ENCODE peak calls at places on chromosomes 1 and 21, in four cellular contexts. P is hepatocyte, Z is mammary epithelial cell, Y is psoas muscle. D is an unnamed sample.

GRCh38 chr1:105492941-105493340 is 1563.5 kb upstream of the PRMT6 start:
- DNase-seq in P (peak; percentile 12), Z (no peak), Y (no peak), D (no peak)

GRCh38 chr1:107140703-107141490 is at the start of gene NTNG1:
- DNase-seq in P (peak; percentile 28), Z (peak; percentile 13), Y (no peak), D (peak; percentile 8)

GRCh38 chr1:6466023-6466422 is at the start of gene TNFRSF25:
- DNase-seq in P (no peak), Z (no peak), Y (no peak), D (no peak)

GRCh38 chr21:34886554-34887385 is 162.3 kb downstream of the RUNX1 start:
- DNase-seq in P (peak; percentile 45), Z (no peak), Y (peak; percentile 35), D (peak; percentile 52)

GRCh38 chr1:180167721-180168467 is 13.2 kb downstream of the QSOX1 start:
- DNase-seq in P (peak; percentile 86), Z (peak; percentile 55), Y (peak; percentile 78), D (no peak)

GRCh38 chr1:231231511-231231910 is 9.5 kb upstream of the GNPAT start:
- DNase-seq in P (no peak), Z (no peak), Y (no peak), D (no peak)

GRCh38 chr1:174976436-174977107 is 23.2 kb upstream of the CACYBP start:
- DNase-seq in P (no peak), Z (peak; percentile 69), Y (peak; percentile 13), D (peak; percentile 65)

GRCh38 chr1:38577385-38577784 is 282.2 kb downstream of the RRAGC start:
- DNase-seq in P (no peak), Z (no peak), Y (no peak), D (no peak)

GRCh38 chr1:210250665-210250997 is 18.0 kb downstream of the SERTAD4 start:
- DNase-seq in P (peak; percentile 46), Z (no peak), Y (no peak), D (peak; percentile 52)

GRCh38 chr1:56506314-56506743 is 73.0 kb downstream of the PLPP3 start:
- DNase-seq in P (no peak), Z (no peak), Y (peak; percentile 36), D (no peak)

GRCh38 chr1:117120774-117121588 is 568 bp downstream of the TRIM45 start:
- DNase-seq in P (peak; percentile 17), Z (no peak), Y (no peak), D (no peak)

GRCh38 chr1:32223683-32224082 is 1.5 kb downstream of the EIF3I start:
- DNase-seq in P (no peak), Z (no peak), Y (no peak), D (no peak)

GRCh38 chr1:32219022-32219421 is 3.1 kb downstream of the TMEM234 start:
- DNase-seq in P (no peak), Z (no peak), Y (no peak), D (no peak)

GRCh38 chr1:32221980-32222751 is at the start of the genes EIF3I and TMEM234:
- DNase-seq in P (peak; percentile 96), Z (peak; percentile 86), Y (peak; percentile 91), D (peak; percentile 93)

GRCh38 chr1:32221581-32221979 is 573 bp downstream of the TMEM234 start:
- DNase-seq in P (no peak), Z (no peak), Y (no peak), D (no peak)

DNA sequence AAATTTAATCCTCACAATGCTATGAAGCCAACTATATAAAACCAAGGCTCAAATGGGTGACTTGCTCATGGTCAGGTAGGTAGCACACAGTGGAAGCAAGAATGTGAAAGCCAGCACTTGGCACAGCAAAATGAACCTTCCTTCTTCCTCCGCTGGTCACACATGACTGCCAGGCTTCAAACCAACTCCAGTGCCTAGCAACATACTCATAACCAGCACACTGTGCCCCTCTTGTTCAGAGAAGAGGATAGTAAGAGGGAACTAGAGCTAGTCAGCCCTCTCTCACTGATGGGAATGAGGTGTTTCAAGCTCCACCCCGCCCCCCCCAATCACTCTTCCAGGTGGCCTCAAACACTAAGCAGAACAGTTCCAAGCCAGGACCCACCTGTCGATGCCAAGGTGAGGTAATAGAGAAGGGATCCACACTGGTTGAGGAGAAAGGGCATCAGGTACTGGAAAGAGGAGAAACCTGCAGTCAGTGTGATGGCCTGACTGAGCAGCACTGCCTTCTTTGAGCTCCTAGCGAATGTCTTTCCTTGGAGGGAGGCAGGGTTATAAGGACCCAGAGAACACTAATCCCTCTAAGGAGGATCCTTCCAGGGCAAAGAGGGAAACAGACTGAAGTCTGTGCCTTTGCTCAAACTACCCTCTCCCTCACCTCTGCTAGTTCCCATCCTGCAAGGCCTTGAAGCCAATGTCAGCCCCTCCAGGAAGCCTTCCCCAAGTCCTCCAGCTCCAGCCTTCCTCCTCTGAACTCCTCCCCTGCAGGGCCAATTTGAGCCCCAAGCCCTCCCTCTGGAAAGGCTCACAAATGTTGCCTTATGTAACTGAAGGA is 1.2 kb downstream of the TMEM234 start:
- DNase-seq in P (peak; percentile 5), Z (no peak), Y (no peak), D (no peak)
- H3K27ac ChIP-seq in P (peak overlapping the region; percentile 97), Z (peak overlapping the region; percentile 95), Y (no peak overlapping the region), D (no peak overlapping the region)

GRCh38 chr1:203722925-203723324 is 42.1 kb upstream of the LAX1 start:
- DNase-seq in P (no peak), Z (no peak), Y (no peak), D (no peak)
- H3K4me1 ChIP-seq in P (no peaks in the 10 kb centered on the region), Z (no peaks in the 10 kb centered on the region), Y (no peaks in the 10 kb centered on the region), D (peaks cover 6% of the 10 kb centered on the region)

DNA sequence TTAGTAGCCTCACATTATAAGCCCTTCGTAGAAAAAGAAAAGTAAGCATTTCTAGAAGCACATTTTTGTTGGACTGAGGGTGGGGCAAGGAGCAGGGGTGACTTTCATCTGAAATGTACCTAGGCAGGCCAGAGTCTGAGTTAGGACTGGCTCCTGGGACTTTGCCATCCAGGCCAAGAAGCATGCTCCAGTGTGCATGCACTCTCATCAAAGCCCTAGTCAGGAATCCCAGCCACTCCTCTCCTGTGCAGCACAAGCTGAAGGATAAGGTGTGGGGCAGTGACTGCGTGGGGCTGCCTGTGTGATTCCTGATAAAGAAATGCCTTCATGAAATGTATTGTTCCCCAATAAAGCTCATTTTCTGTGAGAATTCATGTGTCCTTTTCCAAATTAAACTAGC is 88.2 kb downstream of the GFI1 start:
- DNase-seq in P (no peak), Z (no peak), Y (no peak), D (no peak)
- H3K4me3 ChIP-seq in P (no peak overlapping the region), Z (no peak overlapping the region), Y (no peak overlapping the region), D (no peak overlapping the region)

DNA sequence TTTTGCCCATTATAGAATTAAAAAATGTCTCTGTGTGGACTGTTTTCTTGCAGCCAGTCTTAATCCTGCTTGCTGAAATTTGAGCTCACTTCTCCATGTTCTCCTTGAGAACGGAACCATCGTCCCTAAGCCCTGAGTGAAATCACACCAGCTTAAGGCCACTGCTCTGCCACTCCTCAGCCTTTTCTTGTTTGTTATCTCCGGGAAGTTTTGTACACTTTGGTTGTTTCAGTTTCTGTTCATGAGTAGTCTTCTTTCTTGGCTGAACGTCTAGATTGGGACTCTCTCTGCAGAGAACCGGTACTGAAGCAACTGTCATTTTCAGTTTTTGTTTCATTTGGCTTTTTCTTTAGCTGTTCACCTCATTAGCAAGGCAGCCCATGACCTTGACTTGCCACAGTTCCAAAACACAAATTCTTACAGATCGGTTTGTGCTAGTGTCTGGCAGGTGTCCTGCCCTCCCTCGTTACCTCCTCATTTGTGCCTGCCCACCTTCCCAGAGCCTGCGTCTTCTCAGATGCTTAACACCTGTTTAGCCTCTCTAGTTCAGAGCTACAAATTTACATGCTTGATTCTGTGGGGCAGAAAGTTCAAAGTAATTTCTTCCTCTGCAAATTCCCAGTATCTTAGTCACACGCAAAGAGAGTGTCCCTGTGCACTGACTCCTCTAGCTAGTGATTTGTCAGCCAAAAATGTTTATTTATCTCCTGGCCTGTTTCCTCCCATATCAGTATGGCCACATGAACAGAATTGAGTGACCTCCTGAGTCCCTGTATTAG is 12.4 kb downstream of the PSEN2 start:
- DNase-seq in P (peak; percentile 27), Z (no peak), Y (no peak), D (no peak)
- H3K27ac ChIP-seq in P (peak overlapping the region; percentile 22), Z (no peak overlapping the region), Y (no peak overlapping the region), D (no peak overlapping the region)

DNA sequence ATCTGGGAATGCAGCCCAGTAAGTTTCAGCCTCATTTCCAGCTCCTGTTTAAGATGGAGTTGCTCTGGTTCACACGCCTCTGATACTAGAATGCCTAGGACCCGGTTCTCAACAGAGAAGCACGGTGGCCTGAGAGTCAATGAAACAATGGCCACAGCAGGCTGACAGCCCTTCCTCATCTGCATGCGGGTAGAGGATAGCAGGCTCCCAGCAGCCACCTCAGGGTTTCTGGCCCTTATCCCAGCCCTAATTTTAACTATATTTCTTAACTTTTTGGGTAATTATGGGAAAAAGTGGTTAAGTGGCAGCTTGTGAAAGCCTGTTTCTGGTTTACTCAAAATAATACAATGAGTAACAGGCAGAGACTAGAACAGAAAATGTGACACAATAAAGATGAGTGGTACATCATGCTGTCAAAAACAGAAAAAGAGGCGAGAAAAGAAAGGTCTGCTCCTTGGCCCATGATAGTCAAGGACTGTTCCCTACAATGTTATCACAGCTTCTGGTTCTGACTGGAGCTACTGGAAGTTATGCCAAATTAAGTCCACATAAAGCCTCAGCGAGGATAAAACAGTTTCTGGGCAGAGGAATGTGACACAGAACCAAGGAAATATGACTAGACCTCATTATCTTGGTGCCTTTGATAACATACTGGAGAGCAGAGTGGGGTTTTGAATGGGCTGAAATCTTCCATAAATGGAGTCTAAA is 92.2 kb downstream of the NIBAN1 start:
- DNase-seq in P (no peak), Z (no peak), Y (no peak), D (no peak)
- H3K4me1 ChIP-seq in P (no peaks in the 10 kb centered on the region), Z (peaks cover 8% of the 10 kb centered on the region), Y (peaks cover 43% of the 10 kb centered on the region), D (no peaks in the 10 kb centered on the region)

GRCh38 chr1:196877964-196878363 is 9.9 kb upstream of the CFHR4 start:
- DNase-seq in P (peak; percentile 38), Z (no peak), Y (no peak), D (peak; percentile 18)
- H3K4me3 ChIP-seq in P (no peak overlapping the region), Z (no peak overlapping the region), Y (no peak overlapping the region), D (peak overlapping the region; percentile 27)

GRCh38 chr1:50873458-50874187 is 86.4 kb downstream of the FAF1 start:
- DNase-seq in P (peak; percentile 59), Z (peak; percentile 31), Y (peak; percentile 35), D (peak; percentile 64)
- H3K27ac ChIP-seq in P (no peak overlapping the region), Z (no peak overlapping the region), Y (no peak overlapping the region), D (no peak overlapping the region)

GRCh38 chr21:45562401-45562800 is 20.2 kb upstream of the SLC19A1 start:
- DNase-seq in P (no peak), Z (no peak), Y (no peak), D (no peak)
- H3K4me1 ChIP-seq in P (no peaks in the 10 kb centered on the region), Z (no peaks in the 10 kb centered on the region), Y (no peaks in the 10 kb centered on the region), D (no peaks in the 10 kb centered on the region)

GRCh38 chr1:227429447-227430359 is 111.4 kb upstream of the CDC42BPA start:
- DNase-seq in P (no peak), Z (no peak), Y (peak; percentile 33), D (no peak)
- H3K4me3 ChIP-seq in P (no peak overlapping the region), Z (no peak overlapping the region), Y (peak overlapping the region; percentile 26), D (no peak overlapping the region)

D was measured in cardiac muscle cell.